ENCODE peak calls at places on chromosome 4, in eight cellular contexts. L is fibroblast of mammary gland, V is mucosa of descending colon, M is suprapubic skin, U is heart right ventricle, G is heart left ventricle, H is choroid plexus epithelial cell, J is HFFc6. C is an unnamed sample.

GRCh38 chr4:132076829-132077228 is 1072.3 kb upstream of the PCDH10 start:
- DNase-seq in U (no peak), M (no peak), V (no peak), L (no peak), J (no peak), H (no peak), G (no peak), C (no peak)

GRCh38 chr4:56859841-56860240 is 38.3 kb upstream of the SPINK2 start:
- DNase-seq in J (no peak), M (no peak), L (no peak), U (no peak), H (no peak), G (no peak), V (no peak), C (no peak)

GRCh38 chr4:173293663-173294062 is 40.5 kb downstream of the HMGB2 start:
- DNase-seq in U (no peak), V (no peak), M (no peak), G (no peak), L (no peak), H (no peak), J (no peak), C (no peak)

GRCh38 chr4:67785528-67785927 is 31.3 kb upstream of the GNRHR start:
- DNase-seq in M (no peak), G (no peak), H (peak; percentile 4), J (no peak), U (no peak), V (no peak), L (no peak), C (no peak)

GRCh38 chr4:78417603-78418002 is 134.0 kb upstream of the ANXA3 start:
- DNase-seq in J (no peak), M (no peak), V (no peak), L (no peak), H (no peak), U (no peak), G (no peak), C (no peak)

GRCh38 chr4:32226201-32226600 is 1506.0 kb downstream of the PCDH7 start:
- DNase-seq in U (no peak), G (no peak), L (peak; percentile 19), H (peak; percentile 81), M (no peak), J (no peak), V (no peak), C (no peak)

GRCh38 chr4:101439926-101440325 is 92.6 kb upstream of the PPP3CA start:
- DNase-seq in V (no peak), G (no peak), L (peak; percentile 69), J (no peak), U (no peak), M (no peak), H (no peak), C (no peak)

GRCh38 chr4:173128199-173128890 is 40.3 kb upstream of the GALNT7 start:
- DNase-seq in H (no peak), J (no peak), G (no peak), U (no peak), L (no peak), M (no peak), V (no peak), C (no peak)

GRCh38 chr4:139175647-139176298 is 1.2 kb downstream of the ELF2 start:
- DNase-seq in V (no peak), M (no peak), G (peak; percentile 69), J (peak; percentile 33), U (no peak), L (no peak), H (no peak), C (peak; percentile 65)

GRCh38 chr4:54215379-54216072 is 13.6 kb upstream of the PDGFRA start:
- DNase-seq in H (no peak), V (no peak), J (no peak), M (no peak), L (peak; percentile 19), U (no peak), G (no peak), C (no peak)

GRCh38 chr4:102868782-102869568 is at the start of gene CISD2:
- DNase-seq in L (peak; percentile 86), V (peak; percentile 96), J (peak; percentile 90), M (peak; percentile 94), U (peak; percentile 93), G (peak; percentile 94), H (peak; percentile 91), C (peak; percentile 96)

GRCh38 chr4:87257523-87257922 is 37.1 kb upstream of the KLHL8 start:
- DNase-seq in J (no peak), G (no peak), H (no peak), U (no peak), V (no peak), M (no peak), L (no peak), C (no peak)

GRCh38 chr4:101198741-101199339 is 148.5 kb downstream of the PPP3CA start:
- DNase-seq in U (no peak), V (no peak), J (no peak), L (no peak), G (no peak), H (no peak), M (no peak), C (no peak)

GRCh38 chr4:139934336-139934735 is 219.6 kb downstream of the MAML3 start:
- DNase-seq in U (no peak), H (peak; percentile 27), L (peak; percentile 57), M (no peak), J (no peak), G (no peak), V (no peak), C (peak; percentile 62)

GRCh38 chr4:141643557-141643956 is 7.2 kb downstream of the IL15 start:
- DNase-seq in M (no peak), G (no peak), L (peak; percentile 95), H (peak; percentile 50), U (no peak), J (peak; percentile 79), V (no peak), C (no peak)

GRCh38 chr4:168257663-168258235 is 60.8 kb downstream of the DDX60 start:
- DNase-seq in J (no peak), M (no peak), L (no peak), G (peak; percentile 24), H (no peak), U (no peak), V (no peak), C (no peak)

GRCh38 chr4:3727847-3728469 is 38.2 kb upstream of the ADRA2C start:
- DNase-seq in M (no peak), V (no peak), J (no peak), U (no peak), G (no peak), H (no peak), L (no peak), C (no peak)

GRCh38 chr4:104491826-104492771 is 2.6 kb downstream of the CXXC4 start:
- DNase-seq in U (no peak), L (no peak), V (no peak), H (no peak), M (no peak), G (no peak), J (no peak), C (peak; percentile 30)

GRCh38 chr4:182222766-182223165 is 20.4 kb upstream of the TENM3 start:
- DNase-seq in H (no peak), U (no peak), L (no peak), V (no peak), M (no peak), G (no peak), J (no peak), C (no peak)

DNA sequence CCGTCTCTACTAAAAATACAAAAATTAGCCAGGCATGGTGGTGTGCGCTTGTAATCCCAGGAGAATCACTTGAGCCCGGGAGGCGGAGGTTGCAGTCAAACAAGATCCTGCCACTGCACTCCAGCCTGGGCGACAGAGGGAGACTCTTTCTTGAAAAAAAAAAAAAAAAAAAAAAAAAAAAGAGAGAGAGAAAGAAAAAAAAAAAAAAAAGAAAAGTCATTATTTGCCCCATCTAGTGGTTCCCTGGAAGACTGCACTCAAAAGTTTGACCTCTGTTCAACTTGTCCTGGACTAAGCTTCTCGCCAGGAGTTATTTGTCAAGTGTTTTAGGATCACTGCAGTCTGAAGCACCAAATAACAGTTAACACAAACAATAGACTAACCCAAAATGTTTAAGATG is 45.3 kb upstream of the KCTD8 start:
- DNase-seq in V (no peak), J (no peak), L (peak; percentile 14), U (no peak), M (no peak), H (peak; percentile 15), G (no peak), C (no peak)
- TF ChIP-seq CTCF in V (no peak), J (peak; percentile 69), L (peak; percentile 36), U (peak; percentile 20), M (no peak), H (peak; percentile 48), G (peak; percentile 33), C (peak; percentile 67)

GRCh38 chr4:73922766-73923630 is 53.8 kb downstream of the CXCL1 start:
- DNase-seq in J (peak; percentile 39), H (peak; percentile 86), M (no peak), G (no peak), L (peak; percentile 75), V (no peak), U (no peak), C (no peak)
- TF ChIP-seq CTCF in J (peak; percentile 78), H (peak; percentile 61), M (no peak), G (peak; percentile 51), L (peak; percentile 60), V (no peak), U (peak; percentile 31), C (no peak)

DNA sequence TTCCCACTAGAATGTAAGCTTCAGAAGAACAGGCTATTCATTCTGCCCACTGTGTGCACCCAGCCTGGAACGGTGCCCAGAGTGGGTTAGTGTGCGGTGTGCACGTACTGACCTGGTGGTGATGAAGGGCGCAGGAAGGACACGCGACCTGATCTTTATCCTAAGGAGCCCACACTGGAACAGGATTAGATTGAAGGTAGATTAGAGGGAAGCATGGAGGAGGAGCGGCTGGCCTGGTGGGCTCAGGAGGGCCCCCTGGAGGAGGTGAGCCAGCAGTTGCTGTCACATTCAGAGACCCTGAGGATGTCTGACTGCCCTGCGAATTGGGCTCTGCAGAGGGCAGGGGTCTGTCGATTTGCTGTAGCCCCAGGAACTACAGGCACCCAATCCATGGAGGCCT is 73.1 kb downstream of the HTRA3 start:
- DNase-seq in L (no peak), M (peak; percentile 44), V (no peak), G (no peak), U (no peak), J (no peak), H (no peak), C (peak; percentile 59)
- TF ChIP-seq CTCF in L (no peak), M (no peak), V (no peak), G (no peak), U (no peak), J (peak; percentile 35), H (peak; percentile 32), C (no peak)

GRCh38 chr4:2085496-2085901 is 26.4 kb downstream of the NAT8L start:
- DNase-seq in V (no peak), U (no peak), M (peak; percentile 30), J (no peak), H (no peak), L (no peak), G (no peak), C (no peak)

GRCh38 chr4:2083826-2084160 is 24.7 kb downstream of the NAT8L start:
- DNase-seq in L (no peak), U (no peak), H (no peak), J (no peak), M (peak; percentile 21), G (no peak), V (no peak), C (no peak)

GRCh38 chr4:2084316-2084715 is 25.2 kb downstream of the NAT8L start:
- DNase-seq in J (no peak), L (peak; percentile 19), U (no peak), M (peak; percentile 41), V (no peak), H (no peak), G (no peak), C (no peak)

GRCh38 chr4:2089222-2089621 is 30.1 kb downstream of the NAT8L start:
- DNase-seq in G (no peak), V (no peak), M (no peak), U (no peak), J (no peak), H (no peak), L (no peak), C (no peak)

GRCh38 chr4:2087170-2087569 is 28.0 kb downstream of the NAT8L start:
- DNase-seq in J (peak; percentile 25), U (no peak), M (no peak), H (peak; percentile 7), V (no peak), G (no peak), L (peak; percentile 5), C (no peak)
- TF ChIP-seq CTCF in J (peak; percentile 59), U (no peak), M (no peak), H (peak; percentile 22), V (no peak), G (no peak), L (peak; percentile 27), C (no peak)

C was measured in glutamatergic neuron.